ENCODE peak calls at places on chromosomes 1 and 21, in seven cellular contexts. One of them, this sample, is unnamed. For H3K4me1, the result is how much of the 10 kb centered on the place peaks cover.

GRCh38 chr1:99456536-99456935 is 189.4 kb upstream of the PALMD start:
- DNase-seq in colonic mucosa: no peak
- DNase-seq in psoas muscle: no peak
- DNase-seq in astrocyte: peak
- DNase-seq in cardiac muscle cell: no peak
- DNase-seq in tibial artery: no peak
- DNase-seq in tibial nerve: no peak
- DNase-seq in this sample: no peak

GRCh38 chr1:22778408-22778807 is 67.8 kb downstream of the EPHB2 start:
- DNase-seq in tibial nerve: no peak
- DNase-seq in cardiac muscle cell: no peak
- DNase-seq in colonic mucosa: no peak
- DNase-seq in psoas muscle: no peak
- DNase-seq in tibial artery: no peak
- DNase-seq in astrocyte: no peak
- DNase-seq in this sample: no peak

GRCh38 chr1:230807551-230808267 is 60.5 kb downstream of the CAPN9 start:
- DNase-seq in psoas muscle: no peak
- DNase-seq in cardiac muscle cell: no peak
- DNase-seq in astrocyte: no peak
- DNase-seq in tibial nerve: no peak
- DNase-seq in colonic mucosa: no peak
- DNase-seq in tibial artery: no peak
- DNase-seq in this sample: no peak

GRCh38 chr1:161379071-161379470 is 11.4 kb upstream of the CFAP126 start:
- DNase-seq in colonic mucosa: no peak
- DNase-seq in tibial nerve: no peak
- DNase-seq in cardiac muscle cell: no peak
- DNase-seq in tibial artery: no peak
- DNase-seq in astrocyte: no peak
- DNase-seq in psoas muscle: no peak
- DNase-seq in this sample: no peak

GRCh38 chr1:206705187-206705586 is 20.5 kb downstream of the MAPKAPK2 start:
- DNase-seq in astrocyte: peak
- DNase-seq in tibial nerve: no peak
- DNase-seq in tibial artery: peak
- DNase-seq in colonic mucosa: no peak
- DNase-seq in cardiac muscle cell: no peak
- DNase-seq in psoas muscle: peak
- DNase-seq in this sample: no peak

GRCh38 chr1:209266590-209267172 is 316.8 kb upstream of the CAMK1G start:
- DNase-seq in astrocyte: peak
- DNase-seq in tibial artery: no peak
- DNase-seq in cardiac muscle cell: no peak
- DNase-seq in psoas muscle: no peak
- DNase-seq in tibial nerve: no peak
- DNase-seq in colonic mucosa: no peak
- DNase-seq in this sample: no peak

GRCh38 chr1:21385022-21385421 is 54.9 kb upstream of the NBPF3 start:
- DNase-seq in astrocyte: no peak
- DNase-seq in psoas muscle: no peak
- DNase-seq in tibial nerve: no peak
- DNase-seq in colonic mucosa: no peak
- DNase-seq in cardiac muscle cell: no peak
- DNase-seq in tibial artery: no peak
- DNase-seq in this sample: no peak

GRCh38 chr1:172874950-172875349 is 175.8 kb downstream of the TNFSF18 start:
- DNase-seq in astrocyte: no peak
- DNase-seq in psoas muscle: no peak
- DNase-seq in tibial artery: no peak
- DNase-seq in tibial nerve: no peak
- DNase-seq in colonic mucosa: no peak
- DNase-seq in cardiac muscle cell: no peak
- DNase-seq in this sample: no peak

GRCh38 chr1:8879348-8880067 is 1.0 kb upstream of the ENO1 start:
- DNase-seq in cardiac muscle cell: no peak
- DNase-seq in astrocyte: no peak
- DNase-seq in tibial artery: peak
- DNase-seq in psoas muscle: no peak
- DNase-seq in colonic mucosa: no peak
- DNase-seq in tibial nerve: peak
- DNase-seq in this sample: no peak

GRCh38 chr1:221532071-221532755 is 209.7 kb downstream of the DUSP10 start:
- DNase-seq in tibial nerve: no peak
- DNase-seq in psoas muscle: no peak
- DNase-seq in tibial artery: no peak
- DNase-seq in colonic mucosa: no peak
- DNase-seq in astrocyte: no peak
- DNase-seq in cardiac muscle cell: no peak
- DNase-seq in this sample: no peak

GRCh38 chr1:39331647-39332046 is 127.2 kb downstream of the MACF1 start:
- DNase-seq in cardiac muscle cell: no peak
- DNase-seq in astrocyte: no peak
- DNase-seq in psoas muscle: no peak
- DNase-seq in colonic mucosa: no peak
- DNase-seq in tibial artery: no peak
- DNase-seq in tibial nerve: no peak
- DNase-seq in this sample: no peak

GRCh38 chr1:173329747-173330146 is 122.6 kb upstream of the TNFSF4 start:
- DNase-seq in colonic mucosa: no peak
- DNase-seq in cardiac muscle cell: no peak
- DNase-seq in psoas muscle: no peak
- DNase-seq in tibial artery: no peak
- DNase-seq in astrocyte: peak
- DNase-seq in tibial nerve: no peak
- DNase-seq in this sample: no peak

GRCh38 chr1:228837817-228838716 is 102.8 kb downstream of the RHOU start:
- DNase-seq in cardiac muscle cell: peak
- DNase-seq in psoas muscle: no peak
- DNase-seq in astrocyte: peak
- DNase-seq in tibial artery: peak
- DNase-seq in colonic mucosa: peak
- DNase-seq in tibial nerve: peak
- DNase-seq in this sample: no peak

GRCh38 chr1:86441581-86441980 is 17.6 kb downstream of the CLCA2 start:
- DNase-seq in tibial artery: no peak
- DNase-seq in psoas muscle: no peak
- DNase-seq in cardiac muscle cell: no peak
- DNase-seq in colonic mucosa: no peak
- DNase-seq in tibial nerve: no peak
- DNase-seq in astrocyte: no peak
- DNase-seq in this sample: no peak

GRCh38 chr21:46151989-46152938 is 3.1 kb downstream of the FTCD start:
- DNase-seq in tibial nerve: no peak
- DNase-seq in tibial artery: peak
- DNase-seq in astrocyte: no peak
- DNase-seq in cardiac muscle cell: no peak
- DNase-seq in colonic mucosa: no peak
- DNase-seq in psoas muscle: no peak
- DNase-seq in this sample: no peak

GRCh38 chr21:46152939-46153258 is 2.5 kb downstream of the FTCD start:
- DNase-seq in astrocyte: no peak
- DNase-seq in cardiac muscle cell: no peak
- DNase-seq in tibial artery: peak
- DNase-seq in colonic mucosa: no peak
- DNase-seq in tibial nerve: no peak
- DNase-seq in psoas muscle: peak
- DNase-seq in this sample: peak

GRCh38 chr21:46154155-46154954 is 1.0 kb downstream of the FTCD start:
- DNase-seq in tibial artery: peak
- DNase-seq in tibial nerve: peak
- DNase-seq in cardiac muscle cell: no peak
- DNase-seq in astrocyte: no peak
- DNase-seq in colonic mucosa: no peak
- DNase-seq in psoas muscle: peak
- DNase-seq in this sample: no peak

GRCh38 chr21:46154955-46155513 is 345 bp downstream of the FTCD start:
- DNase-seq in cardiac muscle cell: no peak
- DNase-seq in psoas muscle: peak
- DNase-seq in colonic mucosa: no peak
- DNase-seq in tibial nerve: peak
- DNase-seq in tibial artery: peak
- DNase-seq in astrocyte: no peak
- DNase-seq in this sample: no peak

DNA sequence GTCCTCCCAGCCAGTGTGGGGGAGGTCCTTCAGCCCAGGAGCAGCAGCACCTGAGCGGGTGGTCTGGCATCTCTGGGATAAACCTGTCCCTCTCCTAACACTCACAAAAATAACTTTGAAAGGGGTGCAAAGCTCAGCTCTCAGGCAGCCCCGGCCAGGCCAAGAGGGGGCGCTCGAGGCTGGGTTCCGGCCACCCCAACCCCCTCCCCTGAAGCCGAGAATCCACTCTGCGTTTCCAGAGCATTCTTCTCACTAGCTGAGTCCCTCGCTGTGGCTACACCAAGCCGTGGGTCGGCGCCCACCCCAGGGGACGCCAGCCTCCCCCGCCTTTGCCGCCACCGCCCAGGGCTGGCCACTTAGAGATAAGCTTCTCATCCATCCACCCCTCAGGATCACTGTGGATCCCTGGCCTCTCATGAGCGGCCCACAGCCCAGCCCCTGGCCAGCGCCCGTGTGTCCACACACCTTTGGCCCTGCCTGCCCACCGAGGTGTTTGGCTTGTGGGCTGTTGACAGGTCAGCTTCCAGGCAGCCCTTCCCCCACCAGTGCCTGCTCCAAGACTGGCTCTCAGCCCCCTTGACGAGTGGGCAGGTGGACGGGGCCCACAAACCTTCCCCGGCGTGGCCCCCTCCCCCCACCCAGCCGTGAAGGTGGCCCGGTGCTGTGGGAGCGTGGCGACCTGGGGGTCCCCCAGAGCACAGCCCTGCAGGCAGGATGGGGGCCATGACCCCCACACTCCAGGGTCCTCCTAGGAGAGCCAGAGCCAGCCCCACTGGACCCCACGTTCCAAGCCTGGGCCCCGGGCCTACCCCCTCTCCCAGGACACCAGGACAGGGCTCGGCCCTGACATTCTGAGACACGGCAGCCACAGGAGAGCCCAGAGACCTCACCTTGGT is 1.9 kb downstream of the FTCD start:
- DNase-seq in cardiac muscle cell: peak
- DNase-seq in tibial artery: peak
- DNase-seq in psoas muscle: peak
- DNase-seq in astrocyte: no peak
- DNase-seq in colonic mucosa: peak
- DNase-seq in tibial nerve: peak
- DNase-seq in this sample: peak
- H3K27ac ChIP-seq in cardiac muscle cell: peak
- H3K27ac ChIP-seq in tibial artery: no peak
- H3K27ac ChIP-seq in psoas muscle: no peak
- H3K27ac ChIP-seq in astrocyte: no peak
- H3K27ac ChIP-seq in colonic mucosa: no peak
- H3K27ac ChIP-seq in tibial nerve: no peak
- H3K27ac ChIP-seq in this sample: no peak

DNA sequence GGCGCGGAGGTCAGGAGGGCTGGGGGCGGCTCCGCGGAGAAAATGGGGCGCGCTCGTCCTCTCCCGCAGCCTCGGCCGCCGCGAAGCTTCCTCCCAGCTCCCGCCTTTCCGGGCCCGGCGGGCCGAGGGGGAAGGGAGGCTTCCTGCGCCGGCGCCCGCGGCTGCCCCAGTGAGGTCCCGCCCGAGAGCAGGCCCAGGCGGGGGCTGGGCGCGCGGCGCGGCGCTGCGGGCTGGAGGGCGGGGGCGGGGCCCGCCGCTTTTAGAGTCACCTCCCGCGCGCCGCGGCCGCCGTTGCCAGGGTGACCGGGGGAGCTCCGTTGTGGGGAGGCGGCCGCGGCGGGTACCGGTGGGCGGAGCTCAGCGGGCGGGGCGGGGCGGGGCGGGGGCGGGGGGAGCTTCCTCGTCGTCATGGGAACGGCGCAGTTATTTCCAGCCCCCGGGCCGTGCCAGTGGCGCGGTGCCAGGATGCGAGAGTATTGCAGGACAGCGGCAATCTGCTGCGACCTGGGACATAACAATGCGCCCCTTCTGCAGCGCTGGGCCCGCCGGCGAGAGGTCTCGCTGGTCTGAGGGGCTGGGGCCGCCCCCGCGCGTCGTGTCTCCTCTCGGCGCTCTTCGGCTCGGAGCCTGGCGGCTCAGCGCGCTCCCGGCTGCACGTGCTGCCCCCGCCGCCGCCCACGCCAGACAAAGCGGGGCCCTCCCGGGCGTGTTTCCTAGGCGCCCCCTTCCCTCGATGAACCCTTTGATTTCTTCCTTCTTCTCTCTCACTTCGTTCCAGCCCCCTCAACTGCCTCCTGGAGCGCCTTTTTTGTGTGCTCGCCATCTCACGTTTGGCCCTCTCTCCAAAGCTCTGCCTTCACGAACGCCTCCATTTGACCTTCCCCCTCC is 16.9 kb downstream of the IER5 start:
- DNase-seq in colonic mucosa: peak
- DNase-seq in psoas muscle: peak
- DNase-seq in tibial nerve: peak
- DNase-seq in astrocyte: peak
- DNase-seq in tibial artery: peak
- DNase-seq in cardiac muscle cell: peak
- DNase-seq in this sample: peak
- H3K4me1 ChIP-seq in colonic mucosa: under half
- H3K4me1 ChIP-seq in psoas muscle: under half
- H3K4me1 ChIP-seq in tibial nerve: under half
- H3K4me1 ChIP-seq in astrocyte: under half
- H3K4me1 ChIP-seq in tibial artery: under half
- H3K4me1 ChIP-seq in cardiac muscle cell: under half
- H3K4me1 ChIP-seq in this sample: under half

DNA sequence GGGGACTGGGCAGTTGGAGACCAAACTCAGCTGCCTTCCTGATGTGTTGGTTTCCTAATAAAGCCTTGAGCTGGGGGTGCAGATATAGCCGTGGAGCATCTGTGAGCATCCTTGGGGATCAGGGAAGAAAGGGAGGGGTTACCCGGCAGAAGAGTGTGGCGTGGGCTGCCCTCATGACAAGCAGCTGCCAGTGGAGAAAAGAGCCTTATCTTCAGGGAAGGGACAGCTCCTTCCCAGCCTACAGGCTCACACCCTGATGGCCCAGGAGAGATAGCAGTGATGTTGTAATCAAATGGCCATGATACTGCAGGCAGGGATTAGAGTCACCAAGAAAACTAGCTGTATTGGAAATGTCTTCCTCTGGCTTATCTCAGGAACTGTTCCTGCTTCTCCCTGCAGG is 10.8 kb upstream of the NFASC start:
- DNase-seq in tibial artery: no peak
- DNase-seq in tibial nerve: no peak
- DNase-seq in cardiac muscle cell: no peak
- DNase-seq in psoas muscle: no peak
- DNase-seq in colonic mucosa: no peak
- DNase-seq in astrocyte: no peak
- DNase-seq in this sample: no peak
- H3K27ac ChIP-seq in tibial artery: no peak
- H3K27ac ChIP-seq in tibial nerve: no peak
- H3K27ac ChIP-seq in cardiac muscle cell: no peak
- H3K27ac ChIP-seq in psoas muscle: no peak
- H3K27ac ChIP-seq in colonic mucosa: no peak
- H3K27ac ChIP-seq in astrocyte: no peak
- H3K27ac ChIP-seq in this sample: no peak

DNA sequence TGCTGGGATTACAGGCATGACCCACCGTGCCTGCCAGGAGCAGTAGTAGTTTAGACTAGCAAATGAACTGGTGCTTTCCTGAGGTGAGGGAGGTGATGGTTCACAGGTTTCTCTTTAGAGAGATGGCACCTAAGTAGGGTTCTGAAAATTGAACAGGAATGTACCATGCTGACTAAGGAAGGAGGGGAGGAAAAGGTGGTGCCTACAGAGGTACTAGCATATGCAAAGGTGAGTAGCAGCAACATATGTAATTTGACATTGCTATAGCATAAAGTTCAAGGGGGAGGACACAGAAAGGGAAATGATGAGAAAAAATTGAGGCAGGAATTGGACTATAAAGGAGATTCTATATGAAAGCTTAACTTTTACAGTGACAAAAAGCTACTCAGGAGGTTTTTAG is 65.9 kb upstream of the RBM34 start:
- DNase-seq in tibial artery: no peak
- DNase-seq in colonic mucosa: no peak
- DNase-seq in astrocyte: no peak
- DNase-seq in tibial nerve: no peak
- DNase-seq in cardiac muscle cell: no peak
- DNase-seq in psoas muscle: no peak
- DNase-seq in this sample: no peak
- H3K4me1 ChIP-seq in tibial artery: under half
- H3K4me1 ChIP-seq in colonic mucosa: under half
- H3K4me1 ChIP-seq in astrocyte: under half
- H3K4me1 ChIP-seq in tibial nerve: under half
- H3K4me1 ChIP-seq in cardiac muscle cell: under half
- H3K4me1 ChIP-seq in psoas muscle: under half
- H3K4me1 ChIP-seq in this sample: under half